ENCODE peak calls at places on chromosomes 6 and 20, in nine cellular contexts. Z, K, J, R, O, X, U, H and L are unnamed samples.

GRCh38 chr6:72621243-72622093 is at the start of gene KCNQ5:
- DNase-seq in Z (peak; percentile 26), O (peak; percentile 11), J (peak; percentile 22), U (peak; percentile 20), H (peak; percentile 28), K (peak; percentile 71), X (peak; percentile 49), R (no peak), L (no peak)

GRCh38 chr6:71822626-71823025 is 63.7 kb upstream of the RIMS1 start:
- DNase-seq in H (no peak), R (no peak), Z (no peak), X (no peak), K (no peak), J (no peak), U (no peak), O (no peak), L (no peak)

GRCh38 chr6:1481326-1481725 is 92.0 kb downstream of the FOXF2 start:
- DNase-seq in O (peak; percentile 73), R (no peak), Z (no peak), U (peak; percentile 87), J (no peak), K (no peak), X (no peak), H (peak; percentile 1), L (no peak)

GRCh38 chr20:19492937-19493336 is 265.1 kb upstream of the RIN2 start:
- DNase-seq in U (no peak), K (no peak), J (no peak), H (no peak), O (no peak), Z (no peak), X (peak; percentile 57), R (no peak), L (no peak)

GRCh38 chr6:146028250-146028789 is 542 bp upstream of the GRM1 start:
- DNase-seq in R (peak; percentile 48), X (peak; percentile 89), K (peak; percentile 82), H (peak; percentile 60), O (peak; percentile 34), Z (peak; percentile 59), U (peak; percentile 46), J (peak; percentile 15), L (peak; percentile 12)

GRCh38 chr6:111589366-111589765 is 16.3 kb downstream of the TRAF3IP2 start:
- DNase-seq in R (no peak), K (no peak), O (peak; percentile 83), Z (peak; percentile 69), X (no peak), J (no peak), U (peak; percentile 90), H (peak; percentile 71), L (no peak)

GRCh38 chr20:54062812-54063280 is 7.5 kb downstream of the BCAS1 start:
- DNase-seq in H (peak; percentile 45), K (no peak), R (no peak), X (peak; percentile 46), Z (no peak), J (no peak), O (peak; percentile 76), U (peak; percentile 39), L (no peak)

GRCh38 chr6:75205776-75206334 is at the start of gene COL12A1:
- DNase-seq in R (peak; percentile 91), O (peak; percentile 72), Z (peak; percentile 95), U (peak; percentile 98), J (no peak), X (peak; percentile 87), K (peak; percentile 78), H (peak; percentile 98), L (no peak)

GRCh38 chr6:37615564-37616340 is 81.9 kb downstream of the MDGA1 start:
- DNase-seq in H (peak; percentile 62), R (no peak), U (no peak), Z (no peak), X (no peak), O (no peak), J (no peak), K (no peak), L (no peak)

GRCh38 chr6:7958464-7958863 is 47.9 kb upstream of the TXNDC5 start:
- DNase-seq in R (no peak), H (no peak), Z (no peak), K (no peak), O (no peak), U (no peak), J (no peak), X (no peak), L (no peak)

GRCh38 chr20:44532248-44532980 is 10.5 kb upstream of the SERINC3 start:
- DNase-seq in H (no peak), K (no peak), U (no peak), X (peak; percentile 18), O (no peak), J (no peak), R (peak; percentile 34), Z (no peak), L (no peak)

GRCh38 chr20:57738484-57738883 is 28.7 kb upstream of the PMEPA1 start:
- DNase-seq in R (no peak), K (no peak), H (no peak), X (no peak), O (peak; percentile 44), J (no peak), U (peak; percentile 8), Z (no peak), L (no peak)

GRCh38 chr20:17809714-17810631 is 110.2 kb downstream of the BANF2 start:
- DNase-seq in K (no peak), R (no peak), U (peak; percentile 56), J (no peak), H (peak; percentile 55), X (no peak), Z (no peak), O (no peak), L (no peak)

GRCh38 chr6:133817460-133818047 is 71.4 kb upstream of the TCF21 start:
- DNase-seq in O (no peak), U (no peak), R (no peak), H (no peak), Z (no peak), X (peak; percentile 41), K (peak; percentile 74), J (peak; percentile 38), L (no peak)

DNA sequence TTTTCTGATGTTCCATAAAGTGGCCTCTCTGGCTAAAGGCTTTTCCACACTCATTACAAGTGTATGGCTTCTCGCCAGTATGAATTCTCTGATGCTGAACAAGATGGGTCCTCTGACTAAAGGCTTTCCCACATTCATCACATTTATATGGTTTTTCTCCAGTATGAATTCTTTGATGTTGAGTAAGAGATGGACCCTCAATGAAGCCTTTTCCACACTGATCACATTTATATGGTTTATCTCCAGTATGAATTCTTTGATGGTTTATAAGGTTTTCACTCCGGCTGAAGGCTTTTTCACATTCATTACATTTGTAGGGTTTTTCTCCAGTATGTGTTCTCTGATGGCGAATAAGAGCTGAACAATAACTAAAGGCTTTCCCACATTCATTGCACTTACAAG is 20.4 kb downstream of the ZNF184 start:
- DNase-seq in K (no peak), X (no peak), R (no peak), H (peak; percentile 35), U (no peak), O (peak; percentile 21), Z (no peak), J (no peak), L (no peak)
- H3K9me3 ChIP-seq in K (peaks cover 88% of the 10 kb centered on the region), X (peaks cover 70% of the 10 kb centered on the region), R (peaks cover 98% of the 10 kb centered on the region), H (peaks cover 100% of the 10 kb centered on the region), U (peaks cover 82% of the 10 kb centered on the region), O (peaks cover 93% of the 10 kb centered on the region), Z (peaks cover 90% of the 10 kb centered on the region), J (peaks cover 65% of the 10 kb centered on the region), L (peaks cover 80% of the 10 kb centered on the region)

GRCh38 chr20:21189761-21190523 is 64.1 kb downstream of the KIZ start:
- DNase-seq in U (no peak), H (no peak), J (no peak), O (no peak), Z (no peak), X (peak; percentile 95), K (peak; percentile 76), R (no peak), L (no peak)

GRCh38 chr20:21191839-21192238 is 66.0 kb downstream of the KIZ start:
- DNase-seq in Z (no peak), H (no peak), U (no peak), J (no peak), K (peak; percentile 78), R (no peak), X (peak; percentile 88), O (no peak), L (no peak)

GRCh38 chr20:21185849-21186248 is 60.0 kb downstream of the KIZ start:
- DNase-seq in O (no peak), Z (no peak), K (no peak), U (no peak), H (no peak), R (no peak), J (no peak), X (no peak), L (no peak)

GRCh38 chr20:21190866-21191265 is 65.0 kb downstream of the KIZ start:
- DNase-seq in R (no peak), U (no peak), X (no peak), Z (no peak), O (no peak), K (no peak), H (no peak), J (no peak), L (no peak)
- H3K9me3 ChIP-seq in R (no peaks in the 10 kb centered on the region), U (no peaks in the 10 kb centered on the region), X (no peaks in the 10 kb centered on the region), Z (no peaks in the 10 kb centered on the region), O (no peaks in the 10 kb centered on the region), K (no peaks in the 10 kb centered on the region), H (no peaks in the 10 kb centered on the region), J (no peaks in the 10 kb centered on the region), L (no peaks in the 10 kb centered on the region)

GRCh38 chr20:56271974-56272373 is 23.4 kb downstream of the MC3R start:
- DNase-seq in H (no peak), X (no peak), J (no peak), K (no peak), O (no peak), Z (no peak), R (no peak), U (no peak), L (no peak)

GRCh38 chr20:56273491-56273890 is 25.0 kb downstream of the MC3R start:
- DNase-seq in Z (no peak), U (no peak), K (no peak), R (no peak), H (no peak), X (no peak), J (no peak), O (no peak), L (no peak)

GRCh38 chr20:56274156-56274555 is 25.6 kb downstream of the MC3R start:
- DNase-seq in X (no peak), H (no peak), K (no peak), U (no peak), O (no peak), J (no peak), R (no peak), Z (no peak), L (no peak)

GRCh38 chr20:56268536-56268935 is 20.0 kb downstream of the MC3R start:
- DNase-seq in J (no peak), K (no peak), U (no peak), R (no peak), Z (no peak), X (no peak), H (no peak), O (no peak), L (no peak)
- H3K9me3 ChIP-seq in J (no peaks in the 10 kb centered on the region), K (peaks cover 87% of the 10 kb centered on the region), U (no peaks in the 10 kb centered on the region), R (no peaks in the 10 kb centered on the region), Z (no peaks in the 10 kb centered on the region), X (no peaks in the 10 kb centered on the region), H (no peaks in the 10 kb centered on the region), O (no peaks in the 10 kb centered on the region), L (no peaks in the 10 kb centered on the region)

DNA sequence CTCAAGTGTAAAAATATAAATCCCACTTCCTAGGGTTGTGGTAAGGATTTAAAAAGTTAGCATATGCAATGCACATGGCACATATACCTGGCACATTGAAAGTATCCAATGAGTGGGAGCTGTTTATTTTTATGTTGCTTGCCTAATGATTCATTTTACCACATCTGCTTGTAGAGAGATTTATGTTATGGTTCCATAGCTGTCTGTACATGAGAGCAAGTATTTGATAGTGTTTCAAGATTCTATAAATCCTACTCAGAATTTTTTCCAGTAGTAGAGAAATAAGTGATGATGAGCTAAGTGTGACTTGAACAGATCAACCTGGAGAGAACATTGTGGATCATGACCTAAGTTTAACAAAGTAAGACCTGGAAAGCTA is 125.3 kb upstream of the SPTLC3 start:
- DNase-seq in X (no peak), Z (no peak), J (no peak), H (peak; percentile 54), O (no peak), K (no peak), U (no peak), R (no peak), L (no peak)
- H3K9me3 ChIP-seq in X (no peaks in the 10 kb centered on the region), Z (no peaks in the 10 kb centered on the region), J (no peaks in the 10 kb centered on the region), H (no peaks in the 10 kb centered on the region), O (no peaks in the 10 kb centered on the region), K (no peaks in the 10 kb centered on the region), U (no peaks in the 10 kb centered on the region), R (no peaks in the 10 kb centered on the region), L (no peaks in the 10 kb centered on the region)